ENCODE peak calls at places on chromosomes 4 and X, in nine cellular contexts. Y is posterior cingulate gyrus; T is RCC 7860; I is AML-193; B is ACHN; Q is left ventricle myocardium inferior; G is CD8-positive, alpha-beta memory T cell; D is NCI-H748 treated with DMSO at 0.1 percent for 48 hours; P is left lung. J is an unnamed sample.

GRCh38 chr4:127844605-127845116 is 36.0 kb upstream of the PLK4 start:
- DNase-seq in Y (no peak), T (no peak), I (no peak), B (no peak), Q (no peak), G (no peak), D (no peak), P (no peak), J (no peak)

GRCh38 chrX:67648361-67648760 is 104.5 kb downstream of the AR start:
- DNase-seq in Y (no peak), T (no peak), I (no peak), B (no peak), Q (no peak), G (no peak), D (no peak), P (no peak), J (no peak)

GRCh38 chr4:143700420-143701352 is at the start of gene FREM3:
- DNase-seq in Y (peak), T (no peak), I (no peak), B (no peak), Q (no peak), G (no peak), D (no peak), P (peak), J (no peak)

GRCh38 chr4:182768821-182769220 is 148.4 kb downstream of the DCTD start:
- DNase-seq in Y (no peak), T (no peak), I (no peak), B (no peak), Q (no peak), G (no peak), D (no peak), P (no peak), J (no peak)

GRCh38 chrX:24357101-24357500 is 3.3 kb upstream of the SUPT20HL1 start:
- DNase-seq in Y (no peak), T (no peak), I (no peak), B (no peak), Q (no peak), G (no peak), D (no peak), P (no peak), J (no peak)

GRCh38 chrX:13005671-13006473 is 31.0 kb downstream of the TMSB4X start:
- DNase-seq in Y (no peak), T (no peak), I (no peak), B (no peak), Q (no peak), G (no peak), D (no peak), P (no peak), J (peak)

GRCh38 chr4:102684605-102685052 is 76.1 kb downstream of the MANBA start:
- DNase-seq in Y (no peak), T (peak), I (no peak), B (peak), Q (no peak), G (no peak), D (no peak), P (no peak), J (no peak)

GRCh38 chr4:1009647-1010521 is 1.5 kb upstream of the FGFRL1 start:
- DNase-seq in Y (no peak), T (peak), I (peak), B (peak), Q (peak), G (peak), D (no peak), P (peak), J (peak)

GRCh38 chr4:74378573-74378972 is 13.6 kb downstream of the EREG start:
- DNase-seq in Y (no peak), T (no peak), I (no peak), B (no peak), Q (no peak), G (no peak), D (no peak), P (no peak), J (no peak)

GRCh38 chrX:49237060-49237459 is 1.8 kb downstream of the CCDC22 start:
- DNase-seq in Y (no peak), T (no peak), I (peak), B (no peak), Q (no peak), G (no peak), D (no peak), P (peak), J (peak)

GRCh38 chr4:62455871-62456270 is 1255.7 kb downstream of the ADGRL3 start:
- DNase-seq in Y (no peak), T (no peak), I (no peak), B (no peak), Q (no peak), G (no peak), D (no peak), P (no peak), J (no peak)

GRCh38 chr4:24229976-24230375 is 340.1 kb upstream of the PPARGC1A start:
- DNase-seq in Y (no peak), T (no peak), I (no peak), B (no peak), Q (no peak), G (no peak), D (no peak), P (no peak), J (no peak)

GRCh38 chr4:85780664-85781063 is 305.7 kb downstream of the ARHGAP24 start:
- DNase-seq in Y (no peak), T (peak), I (no peak), B (no peak), Q (no peak), G (no peak), D (no peak), P (no peak), J (no peak)

GRCh38 chr4:10151182-10151581 is 34.6 kb upstream of the WDR1 start:
- DNase-seq in Y (no peak), T (no peak), I (no peak), B (no peak), Q (no peak), G (no peak), D (no peak), P (no peak), J (no peak)

GRCh38 chr4:48103483-48104139 is 30.4 kb downstream of the TXK start:
- DNase-seq in Y (no peak), T (no peak), I (no peak), B (no peak), Q (no peak), G (no peak), D (no peak), P (no peak), J (no peak)

GRCh38 chr4:166043801-166044200 is 170.8 kb downstream of the TLL1 start:
- DNase-seq in Y (no peak), T (no peak), I (no peak), B (no peak), Q (no peak), G (no peak), D (no peak), P (no peak), J (no peak)

GRCh38 chr4:71148545-71148944 is 155.1 kb downstream of the DCK start:
- DNase-seq in Y (no peak), T (no peak), I (no peak), B (no peak), Q (no peak), G (no peak), D (no peak), P (no peak), J (no peak)

GRCh38 chrX:153968754-153969124 is 2.9 kb downstream of the HCFC1 start:
- DNase-seq in Y (no peak), T (no peak), I (no peak), B (no peak), Q (no peak), G (no peak), D (no peak), P (no peak), J (peak)

GRCh38 chr4:48683784-48684666 is 96.1 kb downstream of the FRYL start:
- DNase-seq in Y (no peak), T (no peak), I (no peak), B (no peak), Q (no peak), G (no peak), D (no peak), P (no peak), J (no peak)

GRCh38 chrX:82219129-82219528 is 1017.2 kb downstream of the SH3BGRL start:
- DNase-seq in Y (no peak), T (no peak), I (no peak), B (no peak), Q (no peak), G (no peak), D (no peak), P (no peak), J (no peak)

GRCh38 chr4:77433102-77433733 is 172.4 kb upstream of the CXCL13 start:
- DNase-seq in Y (no peak), T (peak), I (peak), B (peak), Q (no peak), G (peak), D (peak), P (no peak), J (no peak)

GRCh38 chr4:140095694-140096482 is 58.1 kb downstream of the MAML3 start:
- DNase-seq in Y (no peak), T (peak), I (peak), B (no peak), Q (peak), G (peak), D (no peak), P (no peak), J (peak)

GRCh38 chrX:989959-990510 is 222.4 kb downstream of the CRLF2 start:
- DNase-seq in Y (peak), T (no peak), I (no peak), B (no peak), Q (peak), G (peak), D (peak), P (no peak), J (peak)

GRCh38 chrX:17413228-17413627 is 38.2 kb downstream of the NHS start:
- DNase-seq in Y (no peak), T (peak), I (no peak), B (peak), Q (no peak), G (no peak), D (no peak), P (no peak), J (no peak)

GRCh38 chr4:3644849-3645627 is 112.8 kb upstream of the LRPAP1 start:
- DNase-seq in Y (peak), T (peak), I (no peak), B (no peak), Q (no peak), G (no peak), D (no peak), P (peak), J (peak)

GRCh38 chrX:40383969-40384368 is 196.8 kb upstream of the ATP6AP2 start:
- DNase-seq in Y (no peak), T (peak), I (no peak), B (peak), Q (no peak), G (no peak), D (no peak), P (no peak), J (no peak)

GRCh38 chrX:11886745-11887144 is 128.7 kb downstream of the MSL3 start:
- DNase-seq in Y (no peak), T (peak), I (no peak), B (no peak), Q (no peak), G (no peak), D (peak), P (no peak), J (no peak)

GRCh38 chrX:140432328-140433025 is 72.4 kb downstream of the SOX3 start:
- DNase-seq in Y (peak), T (no peak), I (no peak), B (no peak), Q (peak), G (no peak), D (no peak), P (no peak), J (no peak)

GRCh38 chrX:21985332-21985777 is 44.8 kb downstream of the SMS start:
- DNase-seq in Y (no peak), T (peak), I (peak), B (peak), Q (peak), G (peak), D (peak), P (no peak), J (no peak)

GRCh38 chr4:952881-953573 is 20.3 kb downstream of the DGKQ start:
- DNase-seq in Y (no peak), T (no peak), I (no peak), B (no peak), Q (no peak), G (no peak), D (no peak), P (peak), J (peak)

J was measured in aorta.